ENCODE peak calls at places on chromosomes 3 and 15, in five cellular contexts. Z is lung; T is GM18507; A is stimulated activated CD4-positive, alpha-beta T cell treated with anti-CD3 and anti-CD28 coated beads, Interleukin-1b, Interleukin-23, amount 100 ng/mL, for 48 hours; N is iPS-NIHi11. C is an unnamed sample.
A peak's percentile ranks its signal among the peaks of the same experiment; 100 is the strongest.

GRCh38 chr3:134353831-134354611 is 20.2 kb downstream of the AMOTL2 start:
- DNase-seq in Z (peak; percentile 49), T (no peak), A (no peak), N (no peak), C (no peak)

GRCh38 chr3:4228295-4228694 is 74.9 kb upstream of the SETMAR start:
- DNase-seq in Z (no peak), T (no peak), A (no peak), N (no peak), C (no peak)

GRCh38 chr3:105770410-105770809 is 98.4 kb downstream of the CBLB start:
- DNase-seq in Z (no peak), T (no peak), A (no peak), N (no peak), C (no peak)

GRCh38 chr15:69515508-69516290 is 63.1 kb downstream of the RPLP1 start:
- DNase-seq in Z (no peak), T (no peak), A (no peak), N (no peak), C (no peak)

GRCh38 chr3:170220871-170221270 is 1.4 kb upstream of the PRKCI start:
- DNase-seq in Z (no peak), T (no peak), A (peak; percentile 3), N (no peak), C (no peak)

GRCh38 chr3:39262842-39263241 is 17.0 kb downstream of the CX3CR1 start:
- DNase-seq in Z (no peak), T (no peak), A (no peak), N (no peak), C (no peak)

GRCh38 chr15:67183443-67184169 is 70.9 kb downstream of the AAGAB start:
- DNase-seq in Z (no peak), T (no peak), A (no peak), N (no peak), C (peak; percentile 3)

GRCh38 chr3:185866555-185866954 is 41.7 kb upstream of the IGF2BP2 start:
- DNase-seq in Z (no peak), T (no peak), A (no peak), N (no peak), C (no peak)

GRCh38 chr15:92662797-92663196 is 7.2 kb upstream of the FAM174B start:
- DNase-seq in Z (no peak), T (no peak), A (no peak), N (no peak), C (no peak)

GRCh38 chr3:62371032-62371734 is 2.2 kb downstream of the FEZF2 start:
- DNase-seq in Z (no peak), T (no peak), A (no peak), N (no peak), C (no peak)

GRCh38 chr3:151109401-151109800 is 23.9 kb downstream of the MED12L start:
- DNase-seq in Z (no peak), T (no peak), A (no peak), N (no peak), C (no peak)

GRCh38 chr15:69524296-69524695 is 71.7 kb downstream of the RPLP1 start:
- DNase-seq in Z (no peak), T (no peak), A (no peak), N (no peak), C (no peak)

C was measured in activated CD4-positive, alpha-beta memory T cell treated with anti-CD3 and anti-CD28 coated beads for 36 hours.